ENCODE peak calls at places on chromosomes 2 and 18, in eight cellular contexts. One of them, this sample, is unnamed.

GRCh38 chr18:58176915-58177717 is 133.1 kb downstream of the NEDD4L start:
- DNase-seq in spleen: no peak
- DNase-seq in dorsolateral prefrontal cortex: no peak
- DNase-seq in RWPE2: no peak
- DNase-seq in lower lobe of right lung: no peak
- DNase-seq in IMR-90: peak
- DNase-seq in mammary epithelial cell: peak
- DNase-seq in A549: no peak
- DNase-seq in this sample: peak

GRCh38 chr18:23386317-23386716 is 66.8 kb upstream of the RIOK3 start:
- DNase-seq in spleen: no peak
- DNase-seq in dorsolateral prefrontal cortex: no peak
- DNase-seq in RWPE2: no peak
- DNase-seq in lower lobe of right lung: no peak
- DNase-seq in IMR-90: no peak
- DNase-seq in mammary epithelial cell: peak
- DNase-seq in A549: no peak
- DNase-seq in this sample: no peak

GRCh38 chr18:75727479-75727878 is 300.0 kb upstream of the SMIM21 start:
- DNase-seq in spleen: no peak
- DNase-seq in dorsolateral prefrontal cortex: no peak
- DNase-seq in RWPE2: no peak
- DNase-seq in lower lobe of right lung: no peak
- DNase-seq in IMR-90: peak
- DNase-seq in mammary epithelial cell: peak
- DNase-seq in A549: peak
- DNase-seq in this sample: peak

GRCh38 chr18:51211552-51211951 is 14.1 kb upstream of the MEX3C start:
- DNase-seq in spleen: no peak
- DNase-seq in dorsolateral prefrontal cortex: no peak
- DNase-seq in RWPE2: no peak
- DNase-seq in lower lobe of right lung: peak
- DNase-seq in IMR-90: peak
- DNase-seq in mammary epithelial cell: peak
- DNase-seq in A549: no peak
- DNase-seq in this sample: peak

GRCh38 chr2:11482473-11483031 is 16.6 kb upstream of the E2F6 start:
- DNase-seq in spleen: no peak
- DNase-seq in dorsolateral prefrontal cortex: peak
- DNase-seq in RWPE2: no peak
- DNase-seq in lower lobe of right lung: no peak
- DNase-seq in IMR-90: no peak
- DNase-seq in mammary epithelial cell: no peak
- DNase-seq in A549: no peak
- DNase-seq in this sample: no peak

GRCh38 chr2:156331572-156332451 is 709 bp downstream of the NR4A2 start:
- DNase-seq in spleen: peak
- DNase-seq in dorsolateral prefrontal cortex: peak
- DNase-seq in RWPE2: peak
- DNase-seq in lower lobe of right lung: peak
- DNase-seq in IMR-90: peak
- DNase-seq in mammary epithelial cell: peak
- DNase-seq in A549: peak
- DNase-seq in this sample: peak

GRCh38 chr2:18518116-18519111 is 42.0 kb downstream of the RDH14 start:
- DNase-seq in spleen: no peak
- DNase-seq in dorsolateral prefrontal cortex: no peak
- DNase-seq in RWPE2: no peak
- DNase-seq in lower lobe of right lung: no peak
- DNase-seq in IMR-90: peak
- DNase-seq in mammary epithelial cell: no peak
- DNase-seq in A549: no peak
- DNase-seq in this sample: peak

GRCh38 chr18:13543144-13543543 is 183.2 kb downstream of the FAM210A start:
- DNase-seq in spleen: no peak
- DNase-seq in dorsolateral prefrontal cortex: no peak
- DNase-seq in RWPE2: no peak
- DNase-seq in lower lobe of right lung: no peak
- DNase-seq in IMR-90: no peak
- DNase-seq in mammary epithelial cell: no peak
- DNase-seq in A549: no peak
- DNase-seq in this sample: no peak

GRCh38 chr18:47615043-47615442 is 315.4 kb downstream of the SMAD2 start:
- DNase-seq in spleen: no peak
- DNase-seq in dorsolateral prefrontal cortex: no peak
- DNase-seq in RWPE2: no peak
- DNase-seq in lower lobe of right lung: no peak
- DNase-seq in IMR-90: no peak
- DNase-seq in mammary epithelial cell: no peak
- DNase-seq in A549: no peak
- DNase-seq in this sample: no peak

GRCh38 chr18:21331094-21331493 is 89.1 kb downstream of the GREB1L start:
- DNase-seq in spleen: no peak
- DNase-seq in dorsolateral prefrontal cortex: no peak
- DNase-seq in RWPE2: no peak
- DNase-seq in lower lobe of right lung: no peak
- DNase-seq in IMR-90: no peak
- DNase-seq in mammary epithelial cell: no peak
- DNase-seq in A549: no peak
- DNase-seq in this sample: no peak

GRCh38 chr2:226792155-226792871 is 7.3 kb downstream of the IRS1 start:
- DNase-seq in spleen: no peak
- DNase-seq in dorsolateral prefrontal cortex: no peak
- DNase-seq in RWPE2: no peak
- DNase-seq in lower lobe of right lung: no peak
- DNase-seq in IMR-90: peak
- DNase-seq in mammary epithelial cell: peak
- DNase-seq in A549: no peak
- DNase-seq in this sample: peak

GRCh38 chr18:47036298-47036874 is 965 bp upstream of the ELOA2 start:
- DNase-seq in spleen: no peak
- DNase-seq in dorsolateral prefrontal cortex: no peak
- DNase-seq in RWPE2: no peak
- DNase-seq in lower lobe of right lung: no peak
- DNase-seq in IMR-90: peak
- DNase-seq in mammary epithelial cell: peak
- DNase-seq in A549: peak
- DNase-seq in this sample: no peak

GRCh38 chr2:238653436-238654109 is 194.3 kb upstream of the TWIST2 start:
- DNase-seq in spleen: no peak
- DNase-seq in dorsolateral prefrontal cortex: no peak
- DNase-seq in RWPE2: no peak
- DNase-seq in lower lobe of right lung: no peak
- DNase-seq in IMR-90: no peak
- DNase-seq in mammary epithelial cell: no peak
- DNase-seq in A549: no peak
- DNase-seq in this sample: no peak

GRCh38 chr18:62999392-62999791 is 284.1 kb downstream of the PHLPP1 start:
- DNase-seq in spleen: peak
- DNase-seq in dorsolateral prefrontal cortex: no peak
- DNase-seq in RWPE2: no peak
- DNase-seq in lower lobe of right lung: no peak
- DNase-seq in IMR-90: peak
- DNase-seq in mammary epithelial cell: no peak
- DNase-seq in A549: no peak
- DNase-seq in this sample: no peak

GRCh38 chr2:180573951-180574350 is 406.5 kb upstream of the UBE2E3 start:
- DNase-seq in spleen: no peak
- DNase-seq in dorsolateral prefrontal cortex: no peak
- DNase-seq in RWPE2: no peak
- DNase-seq in lower lobe of right lung: no peak
- DNase-seq in IMR-90: peak
- DNase-seq in mammary epithelial cell: peak
- DNase-seq in A549: no peak
- DNase-seq in this sample: peak

GRCh38 chr2:51760441-51760840 is 728.5 kb upstream of the NRXN1 start:
- DNase-seq in spleen: no peak
- DNase-seq in dorsolateral prefrontal cortex: no peak
- DNase-seq in RWPE2: no peak
- DNase-seq in lower lobe of right lung: no peak
- DNase-seq in IMR-90: no peak
- DNase-seq in mammary epithelial cell: no peak
- DNase-seq in A549: no peak
- DNase-seq in this sample: no peak

DNA sequence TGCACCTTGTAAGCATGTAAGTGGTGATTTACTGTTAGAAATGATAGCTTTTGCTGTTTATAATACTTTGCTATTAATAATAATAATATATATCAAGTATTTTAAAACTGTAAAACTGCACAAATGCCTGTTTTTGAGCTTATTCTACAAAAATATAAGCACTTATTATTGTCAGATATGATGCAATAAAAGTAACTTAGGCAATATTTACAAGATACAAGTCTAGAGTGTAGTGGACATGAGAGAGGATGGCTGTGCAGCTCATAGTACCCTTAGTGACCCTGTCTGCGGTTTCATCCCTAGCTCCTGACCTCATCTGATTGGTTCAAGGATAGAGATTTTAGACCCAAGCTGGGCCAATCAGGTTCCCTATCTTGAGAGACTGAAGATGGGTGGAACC is 178.4 kb downstream of the MTX2 start:
- DNase-seq in spleen: no peak
- DNase-seq in dorsolateral prefrontal cortex: no peak
- DNase-seq in RWPE2: no peak
- DNase-seq in lower lobe of right lung: no peak
- DNase-seq in IMR-90: no peak
- DNase-seq in mammary epithelial cell: no peak
- DNase-seq in A549: no peak
- DNase-seq in this sample: no peak
- H3K27ac ChIP-seq in spleen: no peak
- H3K27ac ChIP-seq in dorsolateral prefrontal cortex: no peak
- H3K27ac ChIP-seq in RWPE2: no peak
- H3K27ac ChIP-seq in lower lobe of right lung: no peak
- H3K27ac ChIP-seq in IMR-90: no peak
- H3K27ac ChIP-seq in mammary epithelial cell: no peak
- H3K27ac ChIP-seq in A549: no peak
- H3K27ac ChIP-seq in this sample: no peak

GRCh38 chr18:9531791-9532410 is 56.6 kb downstream of the RALBP1 start:
- DNase-seq in spleen: no peak
- DNase-seq in dorsolateral prefrontal cortex: no peak
- DNase-seq in RWPE2: no peak
- DNase-seq in lower lobe of right lung: no peak
- DNase-seq in IMR-90: peak
- DNase-seq in mammary epithelial cell: peak
- DNase-seq in A549: no peak
- DNase-seq in this sample: no peak

GRCh38 chr18:9534844-9535243 is 59.5 kb downstream of the RALBP1 start:
- DNase-seq in spleen: no peak
- DNase-seq in dorsolateral prefrontal cortex: no peak
- DNase-seq in RWPE2: no peak
- DNase-seq in lower lobe of right lung: no peak
- DNase-seq in IMR-90: no peak
- DNase-seq in mammary epithelial cell: no peak
- DNase-seq in A549: no peak
- DNase-seq in this sample: no peak

GRCh38 chr18:9536354-9537152 is 61.2 kb downstream of the RALBP1 start:
- DNase-seq in spleen: no peak
- DNase-seq in dorsolateral prefrontal cortex: no peak
- DNase-seq in RWPE2: no peak
- DNase-seq in lower lobe of right lung: no peak
- DNase-seq in IMR-90: peak
- DNase-seq in mammary epithelial cell: peak
- DNase-seq in A549: no peak
- DNase-seq in this sample: peak

GRCh38 chr18:9537638-9538037 is 62.3 kb downstream of the RALBP1 start:
- DNase-seq in spleen: no peak
- DNase-seq in dorsolateral prefrontal cortex: no peak
- DNase-seq in RWPE2: no peak
- DNase-seq in lower lobe of right lung: no peak
- DNase-seq in IMR-90: no peak
- DNase-seq in mammary epithelial cell: no peak
- DNase-seq in A549: no peak
- DNase-seq in this sample: no peak

DNA sequence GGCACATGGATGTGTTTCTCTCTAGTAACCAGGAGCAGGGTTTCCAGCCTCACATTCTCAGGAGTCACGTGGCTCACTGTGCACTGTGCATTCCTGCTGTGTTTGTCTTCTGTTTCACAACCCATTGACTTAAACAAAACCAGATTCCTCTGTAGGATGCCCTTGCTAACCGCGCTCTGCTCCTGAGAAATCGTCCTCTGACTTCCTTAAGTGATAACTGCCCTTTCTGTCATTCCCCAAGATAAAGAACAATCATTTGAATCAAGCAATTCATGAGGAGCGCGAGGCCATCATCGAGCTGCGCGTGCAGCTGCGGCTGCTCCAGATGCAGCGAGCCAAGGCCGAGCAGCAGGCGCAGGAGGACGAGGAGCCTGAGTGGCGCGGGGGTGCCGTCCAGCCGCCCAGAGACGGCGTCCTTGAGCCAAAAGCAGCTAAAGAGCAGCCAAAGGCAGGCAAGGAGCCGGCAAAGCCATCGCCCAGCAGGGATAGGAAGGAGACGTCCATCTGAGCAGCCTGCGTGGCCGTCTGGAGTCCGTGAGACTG is 60.2 kb downstream of the RALBP1 start:
- DNase-seq in spleen: no peak
- DNase-seq in dorsolateral prefrontal cortex: peak
- DNase-seq in RWPE2: no peak
- DNase-seq in lower lobe of right lung: no peak
- DNase-seq in IMR-90: peak
- DNase-seq in mammary epithelial cell: no peak
- DNase-seq in A549: no peak
- DNase-seq in this sample: no peak
- TF ChIP-seq CTCF in spleen: no peak
- TF ChIP-seq CTCF in dorsolateral prefrontal cortex: no peak
- TF ChIP-seq CTCF in RWPE2: no peak
- TF ChIP-seq CTCF in lower lobe of right lung: no peak
- TF ChIP-seq CTCF in IMR-90: no peak
- TF ChIP-seq CTCF in mammary epithelial cell: no peak
- TF ChIP-seq CTCF in A549: no peak
- TF ChIP-seq CTCF in this sample: no peak

GRCh38 chr2:217621391-217621801 is 381.4 kb downstream of the TNS1 start:
- DNase-seq in spleen: no peak
- DNase-seq in dorsolateral prefrontal cortex: no peak
- DNase-seq in RWPE2: no peak
- DNase-seq in lower lobe of right lung: no peak
- DNase-seq in IMR-90: peak
- DNase-seq in mammary epithelial cell: no peak
- DNase-seq in A549: no peak
- DNase-seq in this sample: no peak
- H3K27ac ChIP-seq in spleen: no peak
- H3K27ac ChIP-seq in dorsolateral prefrontal cortex: no peak
- H3K27ac ChIP-seq in RWPE2: no peak
- H3K27ac ChIP-seq in lower lobe of right lung: peak
- H3K27ac ChIP-seq in IMR-90: no peak
- H3K27ac ChIP-seq in mammary epithelial cell: no peak
- H3K27ac ChIP-seq in A549: no peak
- H3K27ac ChIP-seq in this sample: no peak

DNA sequence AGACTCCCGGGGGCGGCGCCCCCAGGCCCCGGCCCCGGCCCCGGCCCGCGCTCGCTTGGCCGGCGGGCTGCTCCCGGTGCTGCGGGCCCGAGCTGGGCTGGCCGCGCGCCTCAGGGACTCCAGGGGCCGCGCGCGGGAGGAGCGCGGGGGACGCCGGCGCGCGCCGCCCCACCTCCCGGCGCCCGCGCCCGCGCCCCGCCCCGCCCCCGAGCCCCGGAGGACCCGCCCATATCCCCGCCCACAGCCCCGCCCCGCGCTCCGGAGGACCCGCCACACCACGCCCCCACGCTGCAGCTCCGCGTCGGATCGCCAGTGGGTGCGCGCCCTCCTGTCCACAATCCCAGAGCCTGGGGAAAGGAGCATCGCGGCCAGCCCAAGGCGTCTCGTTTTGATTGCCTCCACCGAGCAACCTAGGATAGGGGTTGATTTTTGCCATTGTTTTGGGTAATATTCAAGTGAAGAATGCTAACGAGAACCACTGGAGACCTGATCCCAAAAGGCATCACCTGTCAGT is at the start of gene PARD6G:
- DNase-seq in spleen: peak
- DNase-seq in dorsolateral prefrontal cortex: peak
- DNase-seq in RWPE2: peak
- DNase-seq in lower lobe of right lung: peak
- DNase-seq in IMR-90: peak
- DNase-seq in mammary epithelial cell: peak
- DNase-seq in A549: peak
- DNase-seq in this sample: peak
- TF ChIP-seq CTCF in spleen: no peak
- TF ChIP-seq CTCF in dorsolateral prefrontal cortex: peak
- TF ChIP-seq CTCF in RWPE2: peak
- TF ChIP-seq CTCF in lower lobe of right lung: no peak
- TF ChIP-seq CTCF in IMR-90: peak
- TF ChIP-seq CTCF in mammary epithelial cell: no peak
- TF ChIP-seq CTCF in A549: no peak
- TF ChIP-seq CTCF in this sample: peak